ENCODE peak calls at places on chromosomes 12 and 14, in five cellular contexts. V is NCI-H1694; D is activated CD4-positive, alpha-beta T cell treated with anti-CD3 and anti-CD28 coated beads, Interleukin-2, amount 10 ng/mL, durations not matched to agents 7 days and 5 days; I is frontal cortex; Z is foreskin fibroblast. M is an unnamed sample.

GRCh38 chr14:47715330-47715729 is 39.9 kb upstream of the MDGA2 start:
- DNase-seq in V (no peak), D (no peak), I (no peak), Z (no peak), M (no peak)

GRCh38 chr12:30694971-30695326 is 720 bp downstream of the IPO8 start:
- DNase-seq in V (no peak), D (peak; percentile 11), I (no peak), Z (no peak), M (peak; percentile 70)

GRCh38 chr14:100384819-100385813 is 62.0 kb downstream of the SLC25A47 start:
- DNase-seq in V (peak; percentile 94), D (no peak), I (no peak), Z (peak; percentile 41), M (no peak)

GRCh38 chr12:127963926-127964325 is 303.0 kb upstream of the TMEM132C start:
- DNase-seq in V (no peak), D (no peak), I (no peak), Z (no peak), M (no peak)

GRCh38 chr12:132806857-132807256 is 21.8 kb downstream of the GOLGA3 start:
- DNase-seq in V (no peak), D (peak; percentile 15), I (no peak), Z (no peak), M (no peak)

GRCh38 chr14:62002636-62003035 is 240.4 kb downstream of the SNAPC1 start:
- DNase-seq in V (no peak), D (no peak), I (no peak), Z (no peak), M (no peak)

GRCh38 chr12:69881771-69882170 is 56.7 kb downstream of the MYRFL start:
- DNase-seq in V (peak; percentile 80), D (no peak), I (no peak), Z (no peak), M (no peak)

GRCh38 chr12:82698959-82699358 is 12.3 kb downstream of the TMTC2 start:
- DNase-seq in V (no peak), D (no peak), I (no peak), Z (no peak), M (no peak)

GRCh38 chr12:58943079-58943478 is 22.8 kb upstream of the LRIG3 start:
- DNase-seq in V (no peak), D (no peak), I (no peak), Z (no peak), M (no peak)

GRCh38 chr12:11553871-11554533 is 95.5 kb upstream of the ETV6 start:
- DNase-seq in V (peak; percentile 85), D (peak; percentile 80), I (peak; percentile 55), Z (peak; percentile 38), M (peak; percentile 24)

GRCh38 chr14:93133476-93133875 is 17.8 kb upstream of the ITPK1 start:
- DNase-seq in V (no peak), D (no peak), I (no peak), Z (peak; percentile 76), M (no peak)

GRCh38 chr14:94643316-94644101 is 31.3 kb downstream of the SERPINA3 start:
- DNase-seq in V (no peak), D (no peak), I (no peak), Z (no peak), M (no peak)

GRCh38 chr14:68820536-68820935 is 27.7 kb upstream of the ZFP36L1 start:
- DNase-seq in V (no peak), D (peak; percentile 64), I (no peak), Z (no peak), M (no peak)

GRCh38 chr12:131529196-131530040 is 181.5 kb upstream of the SFSWAP start:
- DNase-seq in V (no peak), D (no peak), I (no peak), Z (no peak), M (no peak)

GRCh38 chr12:92899388-92900001 is 29.6 kb downstream of the EEA1 start:
- DNase-seq in V (no peak), D (no peak), I (peak; percentile 16), Z (peak; percentile 98), M (no peak)

GRCh38 chr12:68431786-68432185 is 99.6 kb upstream of the MDM1 start:
- DNase-seq in V (no peak), D (no peak), I (no peak), Z (no peak), M (no peak)

GRCh38 chr12:2739832-2740641 is 54.7 kb upstream of the FKBP4 start:
- DNase-seq in V (peak; percentile 80), D (no peak), I (peak; percentile 17), Z (peak; percentile 41), M (peak; percentile 23)

GRCh38 chr12:58728397-58728796 is 191.9 kb downstream of the LRIG3 start:
- DNase-seq in V (no peak), D (no peak), I (no peak), Z (peak; percentile 29), M (no peak)

GRCh38 chr12:9340422-9341259 is 132.4 kb upstream of the PZP start:
- DNase-seq in V (no peak), D (no peak), I (no peak), Z (peak; percentile 89), M (no peak)

GRCh38 chr14:96081224-96081623 is 42.1 kb downstream of the C14orf132 start:
- DNase-seq in V (no peak), D (no peak), I (no peak), Z (no peak), M (no peak)

GRCh38 chr14:98578204-98578603 is 693.8 kb downstream of the BCL11B start:
- DNase-seq in V (no peak), D (no peak), I (no peak), Z (peak; percentile 2), M (no peak)